ENCODE peak calls at places on chromosomes 16 and 17, in eight cellular contexts. Q, F, W, L, K, G, H and M are unnamed samples.

GRCh38 chr16:17251496-17251895 is 219.3 kb downstream of the XYLT1 start:
- DNase-seq in Q (no peak), F (no peak), W (no peak), L (no peak), K (no peak), G (no peak), H (no peak), M (no peak)

GRCh38 chr17:57678393-57678792 is 66.7 kb downstream of the CCDC182 start:
- DNase-seq in Q (peak; percentile 14), F (no peak), W (no peak), L (peak; percentile 1), K (no peak), G (no peak), H (no peak), M (no peak)

GRCh38 chr16:12210258-12210880 is 233.8 kb downstream of the SNX29 start:
- DNase-seq in Q (no peak), F (no peak), W (no peak), L (no peak), K (no peak), G (no peak), H (no peak), M (no peak)

GRCh38 chr16:61182416-61182815 is 853.8 kb downstream of the CDH8 start:
- DNase-seq in Q (no peak), F (no peak), W (no peak), L (no peak), K (no peak), G (no peak), H (no peak), M (no peak)

GRCh38 chr17:41579484-41580243 is 7.0 kb downstream of the KRT14 start:
- DNase-seq in Q (peak; percentile 97), F (peak; percentile 61), W (peak; percentile 54), L (peak; percentile 48), K (peak; percentile 60), G (no peak), H (peak; percentile 50), M (peak; percentile 8)

GRCh38 chr17:30279156-30279555 is 12.6 kb downstream of the BLMH start:
- DNase-seq in Q (no peak), F (no peak), W (no peak), L (no peak), K (no peak), G (no peak), H (no peak), M (no peak)

GRCh38 chr16:19223235-19223847 is 55.3 kb downstream of the SYT17 start:
- DNase-seq in Q (peak; percentile 59), F (no peak), W (peak; percentile 4), L (no peak), K (no peak), G (no peak), H (no peak), M (no peak)

GRCh38 chr16:83994087-83994486 is 26.0 kb downstream of the NECAB2 start:
- DNase-seq in Q (no peak), F (peak; percentile 91), W (peak; percentile 95), L (no peak), K (no peak), G (no peak), H (no peak), M (peak; percentile 41)

GRCh38 chr16:50538411-50539052 is 9.7 kb upstream of the NKD1 start:
- DNase-seq in Q (no peak), F (no peak), W (no peak), L (no peak), K (no peak), G (no peak), H (no peak), M (no peak)

GRCh38 chr16:82738699-82739098 is 111.9 kb downstream of the CDH13 start:
- DNase-seq in Q (no peak), F (peak; percentile 23), W (peak; percentile 23), L (no peak), K (no peak), G (no peak), H (no peak), M (no peak)

GRCh38 chr17:54013117-54013516 is 190.4 kb downstream of the KIF2B start:
- DNase-seq in Q (no peak), F (no peak), W (no peak), L (no peak), K (no peak), G (no peak), H (no peak), M (no peak)

GRCh38 chr17:6843241-6843890 is 11.8 kb upstream of the TEKT1 start:
- DNase-seq in Q (no peak), F (peak; percentile 68), W (peak; percentile 52), L (no peak), K (no peak), G (no peak), H (no peak), M (no peak)

GRCh38 chr16:27363246-27363632 is 38.7 kb upstream of the IL21R start:
- DNase-seq in Q (peak; percentile 16), F (no peak), W (no peak), L (no peak), K (no peak), G (no peak), H (no peak), M (no peak)

GRCh38 chr16:82414476-82414875 is 212.3 kb upstream of the CDH13 start:
- DNase-seq in Q (no peak), F (no peak), W (no peak), L (no peak), K (no peak), G (no peak), H (no peak), M (no peak)

GRCh38 chr17:49496183-49496865 is 1.2 kb downstream of the NGFR start:
- DNase-seq in Q (peak; percentile 85), F (peak; percentile 40), W (peak; percentile 28), L (peak; percentile 79), K (peak; percentile 90), G (no peak), H (peak; percentile 85), M (no peak)

GRCh38 chr17:19354123-19354522 is 8.4 kb downstream of the B9D1 start:
- DNase-seq in Q (no peak), F (peak; percentile 87), W (peak; percentile 94), L (no peak), K (no peak), G (no peak), H (no peak), M (peak; percentile 76)

GRCh38 chr16:15782573-15783365 is 74.1 kb downstream of the MYH11 start:
- DNase-seq in Q (peak; percentile 26), F (no peak), W (peak; percentile 16), L (no peak), K (no peak), G (no peak), H (no peak), M (no peak)

GRCh38 chr17:596763-597644 is 117.6 kb downstream of the VPS53 start:
- DNase-seq in Q (no peak), F (peak; percentile 28), W (peak; percentile 90), L (no peak), K (no peak), G (no peak), H (no peak), M (no peak)

GRCh38 chr17:17445925-17446665 is 30.7 kb upstream of the MED9 start:
- DNase-seq in Q (no peak), F (peak; percentile 78), W (peak; percentile 96), L (no peak), K (peak; percentile 61), G (no peak), H (no peak), M (peak; percentile 97)

DNA sequence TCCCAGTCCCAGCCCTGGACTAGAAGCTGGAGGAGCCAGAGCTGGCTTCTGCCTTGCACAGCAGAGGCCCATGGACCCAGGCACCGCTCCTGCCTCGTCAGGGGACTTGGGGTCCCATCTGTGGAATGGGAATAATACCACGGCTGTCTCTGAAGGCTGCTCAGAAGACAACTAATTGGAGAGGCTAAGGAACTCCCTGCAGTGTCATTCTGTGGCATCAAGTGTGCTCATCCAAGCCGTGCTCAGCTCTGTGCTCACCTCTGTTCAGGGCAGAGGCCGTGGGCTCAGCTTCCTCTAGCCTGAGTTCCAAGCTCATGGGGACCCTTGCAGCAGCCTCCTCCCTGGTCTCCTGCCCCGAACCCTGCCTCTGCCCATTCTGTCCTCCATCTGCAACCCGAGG is 31.8 kb downstream of the BEAN1 start:
- DNase-seq in Q (no peak), F (no peak), W (no peak), L (no peak), K (no peak), G (no peak), H (no peak), M (no peak)
- TF ChIP-seq CTCF in Q (no peak), F (no peak), W (no peak), L (no peak), K (no peak), G (no peak), H (no peak), M (no peak)

DNA sequence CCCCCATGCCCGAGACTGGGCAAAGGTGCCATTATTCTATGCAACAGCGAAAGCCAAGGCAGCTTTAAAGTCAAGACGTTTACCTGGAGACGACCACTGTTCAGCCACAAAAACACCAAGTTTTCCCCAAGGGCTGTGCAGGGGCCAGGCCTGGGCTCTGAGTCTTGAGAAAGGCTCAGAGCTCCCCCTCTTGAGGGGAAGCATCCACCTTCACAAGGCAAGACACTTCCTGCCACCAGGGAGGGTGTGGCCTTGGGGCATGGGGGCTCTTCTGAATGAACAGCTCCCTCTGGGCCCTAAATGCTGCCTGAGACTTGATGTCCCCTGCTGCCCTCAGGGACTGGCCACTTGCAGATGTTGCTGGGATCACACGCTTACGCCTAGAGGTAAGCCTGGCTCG is 26.5 kb downstream of the PDIA2 start:
- DNase-seq in Q (no peak), F (no peak), W (no peak), L (no peak), K (no peak), G (no peak), H (no peak), M (no peak)
- H3K36me3 ChIP-seq in Q (peaks cover 55% of the 10 kb centered on the region), F (peaks cover 7% of the 10 kb centered on the region), W (peaks cover 49% of the 10 kb centered on the region), L (no peaks in the 10 kb centered on the region), K (peaks cover 65% of the 10 kb centered on the region), G (peaks cover 92% of the 10 kb centered on the region), H (peaks cover 77% of the 10 kb centered on the region), M (peaks cover 35% of the 10 kb centered on the region)

GRCh38 chr17:44400226-44400847 is 10.9 kb upstream of the ITGA2B start:
- DNase-seq in Q (no peak), F (peak; percentile 40), W (peak; percentile 41), L (no peak), K (no peak), G (no peak), H (no peak), M (no peak)
- TF ChIP-seq CTCF in Q (peak; percentile 64), F (peak; percentile 54), W (peak; percentile 66), L (peak; percentile 15), K (peak; percentile 51), G (peak; percentile 40), H (no peak), M (peak; percentile 59)

GRCh38 chr17:59074494-59074893 is 32.2 kb downstream of the TRIM37 start:
- DNase-seq in Q (no peak), F (peak; percentile 28), W (peak; percentile 81), L (no peak), K (no peak), G (no peak), H (no peak), M (peak; percentile 19)

GRCh38 chr17:59073972-59074371 is 32.7 kb downstream of the TRIM37 start:
- DNase-seq in Q (no peak), F (no peak), W (no peak), L (no peak), K (no peak), G (no peak), H (no peak), M (no peak)

GRCh38 chr17:59067340-59067739 is 39.3 kb downstream of the TRIM37 start:
- DNase-seq in Q (no peak), F (no peak), W (no peak), L (no peak), K (no peak), G (no peak), H (no peak), M (no peak)

GRCh38 chr17:59067756-59068155 is 38.9 kb downstream of the TRIM37 start:
- DNase-seq in Q (no peak), F (no peak), W (no peak), L (no peak), K (peak; percentile 36), G (no peak), H (no peak), M (no peak)

GRCh38 chr17:59069856-59070255 is 36.8 kb downstream of the TRIM37 start:
- DNase-seq in Q (no peak), F (no peak), W (no peak), L (no peak), K (no peak), G (no peak), H (no peak), M (no peak)
- H3K36me3 ChIP-seq in Q (peaks cover 50% of the 10 kb centered on the region), F (no peaks in the 10 kb centered on the region), W (peaks cover 10% of the 10 kb centered on the region), L (no peaks in the 10 kb centered on the region), K (peaks cover 84% of the 10 kb centered on the region), G (peaks cover 79% of the 10 kb centered on the region), H (peaks cover 87% of the 10 kb centered on the region), M (no peaks in the 10 kb centered on the region)